ENCODE peak calls at places on chromosome X, in five cellular contexts. U is HTR-8/SVneo, H is Panc1, Q is NAMALWA, F is brain microvascular endothelial cell. R is an unnamed sample.
A peak's percentile ranks its signal among the peaks of the same experiment; 100 is the strongest.

GRCh38 chrX:17405225-17405969 is 30.4 kb downstream of the NHS start:
- DNase-seq in U (peak; percentile 45), H (peak; percentile 30), Q (no peak), F (peak; percentile 39), R (no peak)

GRCh38 chrX:136251042-136251991 is at the start of gene MAP7D3:
- DNase-seq in U (peak; percentile 49), H (no peak), Q (no peak), F (no peak), R (peak; percentile 62)

GRCh38 chrX:38654302-38654701 is 93.0 kb downstream of the TSPAN7 start:
- DNase-seq in U (no peak), H (no peak), Q (peak; percentile 44), F (peak; percentile 20), R (no peak)

GRCh38 chrX:115968436-115969252 is 201.9 kb upstream of the AGTR2 start:
- DNase-seq in U (peak; percentile 29), H (no peak), Q (peak; percentile 68), F (no peak), R (no peak)

GRCh38 chrX:139750390-139750789 is 42.4 kb upstream of the MCF2 start:
- DNase-seq in U (no peak), H (no peak), Q (no peak), F (no peak), R (no peak)

GRCh38 chrX:138756234-138756633 is 44.7 kb upstream of the FGF13 start:
- DNase-seq in U (no peak), H (no peak), Q (no peak), F (peak; percentile 2), R (peak; percentile 55)

GRCh38 chrX:29687687-29688086 is 527.7 kb upstream of the MAGEB2 start:
- DNase-seq in U (peak; percentile 48), H (no peak), Q (no peak), F (peak; percentile 51), R (peak; percentile 13)

GRCh38 chrX:2703991-2704369 is 12.9 kb downstream of the CD99 start:
- DNase-seq in U (no peak), H (no peak), Q (no peak), F (no peak), R (no peak)

GRCh38 chrX:25083661-25084060 is 67.9 kb upstream of the ARX start:
- DNase-seq in U (no peak), H (no peak), Q (no peak), F (no peak), R (no peak)

GRCh38 chrX:71922697-71923096 is 12.1 kb downstream of the NHSL2 start:
- DNase-seq in U (no peak), H (no peak), Q (no peak), F (no peak), R (no peak)

GRCh38 chrX:81390244-81390643 is 188.3 kb downstream of the SH3BGRL start:
- DNase-seq in U (no peak), H (no peak), Q (no peak), F (no peak), R (no peak)

GRCh38 chrX:130111220-130111934 is 1.1 kb upstream of the ELF4 start:
- DNase-seq in U (no peak), H (no peak), Q (no peak), F (no peak), R (no peak)

GRCh38 chrX:8864151-8864550 is 63.0 kb upstream of the FAM9A start:
- DNase-seq in U (no peak), H (no peak), Q (no peak), F (no peak), R (no peak)

GRCh38 chrX:154374361-154375155 is at the start of gene FLNA:
- DNase-seq in U (no peak), H (no peak), Q (no peak), F (no peak), R (no peak)

GRCh38 chrX:103697687-103698086 is 11.2 kb upstream of the MORF4L2 start:
- DNase-seq in U (no peak), H (no peak), Q (no peak), F (no peak), R (no peak)

R was measured in COLO829.